ENCODE peak calls at places on chromosomes 13 and 19, in six cellular contexts. One of them, this sample, is unnamed.
A peak's percentile ranks its signal among the peaks of the same experiment; 100 is the strongest.

GRCh38 chr19:17337675-17338439 is 504 bp downstream of the GTPBP3 start:
- DNase-seq in testis: no peak
- DNase-seq in heart right ventricle: no peak
- DNase-seq in breast epithelium: no peak
- DNase-seq in A549: no peak
- DNase-seq in fibroblast of lung: no peak
- DNase-seq in this sample: no peak

GRCh38 chr19:12723643-12724426 is at the start of gene TNPO2:
- DNase-seq in fibroblast of lung: peak; percentile 71
- DNase-seq in A549: peak; percentile 60
- DNase-seq in testis: peak; percentile 80
- DNase-seq in breast epithelium: no peak
- DNase-seq in heart right ventricle: peak; percentile 55
- DNase-seq in this sample: no peak

GRCh38 chr13:20873348-20873747 is 29.2 kb downstream of the XPO4 start:
- DNase-seq in fibroblast of lung: peak; percentile 70
- DNase-seq in A549: no peak
- DNase-seq in heart right ventricle: no peak
- DNase-seq in testis: no peak
- DNase-seq in breast epithelium: no peak
- DNase-seq in this sample: no peak

GRCh38 chr13:44352202-44352601 is 21.4 kb upstream of the SERP2 start:
- DNase-seq in testis: no peak
- DNase-seq in fibroblast of lung: no peak
- DNase-seq in breast epithelium: no peak
- DNase-seq in A549: no peak
- DNase-seq in heart right ventricle: no peak
- DNase-seq in this sample: no peak

GRCh38 chr13:79427265-79427664 is 21.2 kb upstream of the RBM26 start:
- DNase-seq in heart right ventricle: no peak
- DNase-seq in breast epithelium: no peak
- DNase-seq in testis: no peak
- DNase-seq in A549: no peak
- DNase-seq in fibroblast of lung: no peak
- DNase-seq in this sample: no peak

GRCh38 chr13:96238861-96239260 is 149.0 kb downstream of the HS6ST3 start:
- DNase-seq in testis: no peak
- DNase-seq in A549: no peak
- DNase-seq in heart right ventricle: no peak
- DNase-seq in breast epithelium: no peak
- DNase-seq in fibroblast of lung: peak; percentile 68
- DNase-seq in this sample: no peak

GRCh38 chr13:97544041-97544765 is 110.2 kb downstream of the RAP2A start:
- DNase-seq in testis: no peak
- DNase-seq in heart right ventricle: no peak
- DNase-seq in A549: no peak
- DNase-seq in fibroblast of lung: peak; percentile 18
- DNase-seq in breast epithelium: no peak
- DNase-seq in this sample: no peak

GRCh38 chr13:39527301-39527700 is 75.7 kb downstream of the LHFPL6 start:
- DNase-seq in A549: no peak
- DNase-seq in heart right ventricle: no peak
- DNase-seq in breast epithelium: no peak
- DNase-seq in fibroblast of lung: no peak
- DNase-seq in testis: no peak
- DNase-seq in this sample: no peak

GRCh38 chr13:60372141-60372540 is 24.9 kb upstream of the TDRD3 start:
- DNase-seq in heart right ventricle: no peak
- DNase-seq in breast epithelium: no peak
- DNase-seq in fibroblast of lung: no peak
- DNase-seq in testis: no peak
- DNase-seq in A549: no peak
- DNase-seq in this sample: no peak

GRCh38 chr13:32415019-32415418 is 12.9 kb downstream of the N4BP2L1 start:
- DNase-seq in fibroblast of lung: no peak
- DNase-seq in testis: no peak
- DNase-seq in breast epithelium: no peak
- DNase-seq in heart right ventricle: no peak
- DNase-seq in A549: peak; percentile 8
- DNase-seq in this sample: no peak

GRCh38 chr19:33055718-33056117 is 9.0 kb downstream of the RHPN2 start:
- DNase-seq in heart right ventricle: no peak
- DNase-seq in A549: no peak
- DNase-seq in breast epithelium: no peak
- DNase-seq in testis: no peak
- DNase-seq in fibroblast of lung: peak; percentile 60
- DNase-seq in this sample: no peak

GRCh38 chr13:105611424-105611823 is 924.0 kb downstream of the EFNB2 start:
- DNase-seq in testis: no peak
- DNase-seq in fibroblast of lung: peak; percentile 94
- DNase-seq in A549: no peak
- DNase-seq in heart right ventricle: no peak
- DNase-seq in breast epithelium: no peak
- DNase-seq in this sample: no peak

GRCh38 chr13:88071371-88071770 is 400.2 kb downstream of the SLITRK5 start:
- DNase-seq in A549: no peak
- DNase-seq in breast epithelium: no peak
- DNase-seq in fibroblast of lung: no peak
- DNase-seq in testis: no peak
- DNase-seq in heart right ventricle: no peak
- DNase-seq in this sample: no peak

GRCh38 chr13:86741762-86742285 is 929.3 kb upstream of the SLITRK5 start:
- DNase-seq in heart right ventricle: no peak
- DNase-seq in testis: no peak
- DNase-seq in fibroblast of lung: no peak
- DNase-seq in A549: no peak
- DNase-seq in breast epithelium: no peak
- DNase-seq in this sample: no peak

GRCh38 chr13:113596321-113597200 is 12.0 kb downstream of the TFDP1 start:
- DNase-seq in fibroblast of lung: no peak
- DNase-seq in A549: no peak
- DNase-seq in testis: no peak
- DNase-seq in heart right ventricle: no peak
- DNase-seq in breast epithelium: peak; percentile 24
- DNase-seq in this sample: no peak

DNA sequence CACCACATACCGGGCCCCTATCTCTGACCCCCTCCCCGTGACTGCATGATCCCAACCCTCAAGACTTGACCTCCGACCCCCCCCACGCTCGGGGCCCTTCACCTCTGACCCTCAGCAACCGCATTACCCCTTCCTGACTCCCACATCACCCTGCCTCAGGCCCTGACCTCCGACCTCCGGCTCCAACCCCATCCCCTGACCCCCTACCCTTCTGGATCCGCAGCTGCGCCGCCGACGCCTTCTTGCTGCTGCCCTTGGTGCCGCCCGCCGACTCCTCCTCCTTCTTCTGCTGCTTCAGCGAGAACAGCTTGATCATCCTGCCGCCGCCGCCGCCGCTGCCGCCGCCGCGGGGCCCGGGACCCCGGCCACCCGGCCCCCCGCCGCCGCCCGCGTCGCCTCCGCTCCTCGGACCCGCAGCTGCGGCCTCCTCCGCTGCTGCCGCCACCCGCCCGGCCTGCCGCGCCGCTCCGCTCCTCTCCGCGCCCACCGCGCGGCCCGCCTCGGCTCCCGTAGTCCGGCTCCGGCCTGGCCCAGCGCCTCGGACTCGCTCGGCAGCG is at the start of gene UBE2M:
- DNase-seq in breast epithelium: no peak
- DNase-seq in A549: no peak
- DNase-seq in heart right ventricle: peak; percentile 63
- DNase-seq in testis: no peak
- DNase-seq in fibroblast of lung: peak; percentile 51
- DNase-seq in this sample: no peak
- H3K4me1 ChIP-seq in breast epithelium: peaks cover 32% of the 10 kb centered on the region
- H3K4me1 ChIP-seq in A549: peaks cover 42% of the 10 kb centered on the region
- H3K4me1 ChIP-seq in heart right ventricle: peaks cover 76% of the 10 kb centered on the region
- H3K4me1 ChIP-seq in testis: peaks cover 61% of the 10 kb centered on the region
- H3K4me1 ChIP-seq in fibroblast of lung: peaks cover 20% of the 10 kb centered on the region
- H3K4me1 ChIP-seq in this sample: peaks cover 2% of the 10 kb centered on the region

GRCh38 chr19:38676023-38676877 is 28.8 kb downstream of the ACTN4 start:
- DNase-seq in A549: no peak
- DNase-seq in testis: no peak
- DNase-seq in breast epithelium: no peak
- DNase-seq in fibroblast of lung: peak; percentile 87
- DNase-seq in heart right ventricle: no peak
- DNase-seq in this sample: no peak

GRCh38 chr19:38674388-38675133 is 27.1 kb downstream of the ACTN4 start:
- DNase-seq in fibroblast of lung: peak; percentile 58
- DNase-seq in breast epithelium: no peak
- DNase-seq in heart right ventricle: no peak
- DNase-seq in A549: no peak
- DNase-seq in testis: no peak
- DNase-seq in this sample: no peak

GRCh38 chr19:38673030-38673429 is 25.6 kb downstream of the ACTN4 start:
- DNase-seq in fibroblast of lung: no peak
- DNase-seq in testis: no peak
- DNase-seq in breast epithelium: no peak
- DNase-seq in heart right ventricle: no peak
- DNase-seq in A549: no peak
- DNase-seq in this sample: no peak

GRCh38 chr19:38676878-38677646 is 29.6 kb downstream of the ACTN4 start:
- DNase-seq in A549: no peak
- DNase-seq in heart right ventricle: no peak
- DNase-seq in testis: no peak
- DNase-seq in breast epithelium: no peak
- DNase-seq in fibroblast of lung: no peak
- DNase-seq in this sample: no peak

DNA sequence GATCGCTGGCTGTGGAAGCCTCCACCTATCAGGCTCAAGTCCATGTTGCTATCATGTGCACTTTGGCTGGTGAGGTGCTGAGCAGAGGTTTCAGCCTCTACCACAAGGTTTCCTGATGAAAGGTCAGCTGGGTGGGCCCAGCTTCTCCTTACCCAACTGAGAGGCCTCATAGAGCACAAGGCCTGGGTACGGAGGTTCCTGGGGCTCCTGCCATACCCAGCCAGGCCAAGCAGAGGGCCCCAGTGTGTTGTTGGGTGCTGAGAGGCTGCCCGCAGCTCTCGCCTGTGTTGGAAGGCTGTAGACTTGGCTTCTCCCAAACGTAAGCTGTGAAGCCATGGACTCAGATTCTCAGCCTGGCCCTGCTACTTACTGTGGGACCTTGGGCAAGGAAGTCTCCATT is 28.2 kb downstream of the ACTN4 start:
- DNase-seq in A549: no peak
- DNase-seq in breast epithelium: no peak
- DNase-seq in fibroblast of lung: no peak
- DNase-seq in heart right ventricle: no peak
- DNase-seq in testis: no peak
- DNase-seq in this sample: no peak
- H3K4me1 ChIP-seq in A549: peaks cover 90% of the 10 kb centered on the region
- H3K4me1 ChIP-seq in breast epithelium: peaks cover 30% of the 10 kb centered on the region
- H3K4me1 ChIP-seq in fibroblast of lung: peaks cover 35% of the 10 kb centered on the region
- H3K4me1 ChIP-seq in heart right ventricle: peaks cover 95% of the 10 kb centered on the region
- H3K4me1 ChIP-seq in testis: peaks cover 15% of the 10 kb centered on the region
- H3K4me1 ChIP-seq in this sample: peaks cover 5% of the 10 kb centered on the region

DNA sequence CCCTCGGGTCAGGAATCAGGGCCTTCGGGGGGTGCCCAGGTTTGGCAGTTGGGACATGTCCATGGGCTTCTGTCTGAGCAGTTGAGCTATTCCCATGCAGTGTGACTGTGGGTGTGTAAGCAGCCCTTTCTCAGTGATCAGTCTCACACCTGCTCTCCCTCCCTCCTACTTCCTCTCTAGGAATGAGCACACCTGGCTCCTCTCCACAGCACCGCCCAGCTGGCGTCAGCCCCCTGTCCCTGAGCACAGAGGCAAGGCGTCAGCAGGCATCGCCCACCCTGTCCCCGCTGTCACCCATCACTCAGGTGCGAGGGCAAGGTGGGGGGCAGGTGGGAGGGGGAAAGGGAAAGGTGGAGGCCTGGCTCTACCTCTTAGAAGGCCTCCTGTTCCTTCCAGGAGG is 25.9 kb downstream of the COMP start:
- DNase-seq in A549: no peak
- DNase-seq in fibroblast of lung: no peak
- DNase-seq in heart right ventricle: no peak
- DNase-seq in breast epithelium: no peak
- DNase-seq in testis: no peak
- DNase-seq in this sample: no peak
- H3K4me1 ChIP-seq in A549: peaks cover 15% of the 10 kb centered on the region
- H3K4me1 ChIP-seq in fibroblast of lung: peaks cover 6% of the 10 kb centered on the region
- H3K4me1 ChIP-seq in heart right ventricle: peaks cover 16% of the 10 kb centered on the region
- H3K4me1 ChIP-seq in breast epithelium: peaks cover 14% of the 10 kb centered on the region
- H3K4me1 ChIP-seq in testis: peaks cover 21% of the 10 kb centered on the region
- H3K4me1 ChIP-seq in this sample: peaks cover 2% of the 10 kb centered on the region

DNA sequence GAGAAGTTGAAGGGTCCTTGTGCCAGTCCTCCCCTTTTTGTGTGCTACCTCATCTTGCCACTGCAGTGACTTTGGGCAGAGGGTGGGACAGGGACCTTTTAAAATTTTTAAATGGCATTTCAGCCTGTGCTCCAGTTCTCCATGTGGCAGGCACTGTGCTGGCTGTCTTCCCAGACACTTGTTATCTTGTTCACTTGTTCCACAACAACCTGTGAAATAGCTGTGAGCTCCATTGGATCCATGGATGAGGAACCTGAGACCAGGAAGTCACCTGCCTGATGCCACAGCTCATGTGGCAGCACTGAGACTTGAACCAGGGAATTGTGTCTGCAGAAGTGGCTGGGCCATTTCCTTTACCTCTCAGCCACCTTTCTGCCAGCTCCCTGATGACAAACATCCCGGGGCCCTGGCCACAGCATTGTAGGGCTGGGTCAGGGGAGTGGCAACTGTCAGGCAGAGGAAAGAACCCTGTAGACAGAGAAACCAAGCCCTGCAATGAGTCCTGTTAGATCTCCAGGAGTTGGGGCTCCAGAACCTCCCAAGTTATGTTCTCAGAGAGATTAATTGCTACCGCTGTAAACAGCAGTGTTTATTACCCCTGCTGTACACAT is 6.4 kb downstream of the EGLN2 start:
- DNase-seq in fibroblast of lung: no peak
- DNase-seq in breast epithelium: no peak
- DNase-seq in testis: no peak
- DNase-seq in heart right ventricle: no peak
- DNase-seq in A549: no peak
- DNase-seq in this sample: no peak
- H3K4me1 ChIP-seq in fibroblast of lung: peaks cover 51% of the 10 kb centered on the region
- H3K4me1 ChIP-seq in breast epithelium: peaks cover 65% of the 10 kb centered on the region
- H3K4me1 ChIP-seq in testis: peaks cover 58% of the 10 kb centered on the region
- H3K4me1 ChIP-seq in heart right ventricle: peaks cover 99% of the 10 kb centered on the region
- H3K4me1 ChIP-seq in A549: peaks cover 57% of the 10 kb centered on the region
- H3K4me1 ChIP-seq in this sample: peaks cover 7% of the 10 kb centered on the region

This sample was measured in iPS DF 6.9.